ENCODE peak calls at places on chromosomes 2 and 18, in six cellular contexts. W is AG04450, A is HL-60, J is GM20000, R is RWPE1, L is fibroblast of mammary gland. Q is an unnamed sample.

GRCh38 chr18:47898055-47898454 is 32.4 kb downstream of the SMAD2 start:
- DNase-seq in W (no peak), A (no peak), J (no peak), R (no peak), L (no peak), Q (no peak)

GRCh38 chr2:229901819-229902218 is 20.0 kb downstream of the TRIP12 start:
- DNase-seq in W (no peak), A (no peak), J (no peak), R (peak), L (peak), Q (peak)

GRCh38 chr2:128177315-128177714 is 86.3 kb downstream of the UGGT1 start:
- DNase-seq in W (no peak), A (no peak), J (no peak), R (no peak), L (no peak), Q (no peak)

GRCh38 chr2:210315015-210315807 is at the start of gene MYL1:
- DNase-seq in W (no peak), A (no peak), J (no peak), R (no peak), L (no peak), Q (no peak)

GRCh38 chr2:15588329-15588919 is 3.2 kb upstream of the DDX1 start:
- DNase-seq in W (peak), A (no peak), J (peak), R (peak), L (peak), Q (peak)

GRCh38 chr2:72128059-72128842 is 19.4 kb downstream of the CYP26B1 start:
- DNase-seq in W (no peak), A (no peak), J (no peak), R (no peak), L (no peak), Q (no peak)

GRCh38 chr2:83747141-83747540 is 711.9 kb downstream of the SUCLG1 start:
- DNase-seq in W (no peak), A (no peak), J (no peak), R (no peak), L (no peak), Q (no peak)

GRCh38 chr2:145617906-145618305 is 1098.0 kb upstream of the ZEB2 start:
- DNase-seq in W (no peak), A (no peak), J (no peak), R (peak), L (peak), Q (no peak)

GRCh38 chr2:239298126-239298804 is 102.6 kb downstream of the HDAC4 start:
- DNase-seq in W (no peak), A (no peak), J (no peak), R (no peak), L (no peak), Q (no peak)

GRCh38 chr2:175744000-175744399 is 258.1 kb downstream of the LNPK start:
- DNase-seq in W (no peak), A (no peak), J (no peak), R (no peak), L (no peak), Q (no peak)

GRCh38 chr2:207223051-207223450 is 57.3 kb upstream of the KLF7 start:
- DNase-seq in W (peak), A (no peak), J (peak), R (peak), L (peak), Q (no peak)

GRCh38 chr18:12803069-12803936 is 80.7 kb downstream of the PTPN2 start:
- DNase-seq in W (no peak), A (no peak), J (no peak), R (no peak), L (no peak), Q (no peak)

GRCh38 chr2:226247289-226248275 is 552.0 kb downstream of the IRS1 start:
- DNase-seq in W (no peak), A (no peak), J (no peak), R (peak), L (peak), Q (no peak)

GRCh38 chr18:7329036-7329435 is 98.1 kb downstream of the LRRC30 start:
- DNase-seq in W (no peak), A (no peak), J (no peak), R (peak), L (no peak), Q (no peak)

GRCh38 chr2:240435457-240435954 is at the start of gene GPC1:
- DNase-seq in W (no peak), A (peak), J (peak), R (peak), L (peak), Q (peak)

GRCh38 chr2:119435148-119435952 is 3.7 kb downstream of the TMEM37 start:
- DNase-seq in W (no peak), A (no peak), J (no peak), R (no peak), L (no peak), Q (no peak)

GRCh38 chr18:24674236-24675004 is 214.0 kb downstream of the HRH4 start:
- DNase-seq in W (no peak), A (no peak), J (no peak), R (no peak), L (no peak), Q (no peak)

GRCh38 chr2:236679906-236680305 is 110.3 kb downstream of the ACKR3 start:
- DNase-seq in W (no peak), A (no peak), J (no peak), R (peak), L (peak), Q (no peak)

GRCh38 chr2:144458536-144458935 is 61.4 kb downstream of the ZEB2 start:
- DNase-seq in W (no peak), A (no peak), J (no peak), R (no peak), L (no peak), Q (no peak)

GRCh38 chr2:177184606-177185005 is 28.0 kb upstream of the HNRNPA3 start:
- DNase-seq in W (no peak), A (no peak), J (no peak), R (no peak), L (no peak), Q (no peak)

GRCh38 chr18:61998335-61998734 is 105.5 kb upstream of the RNF152 start:
- DNase-seq in W (no peak), A (no peak), J (no peak), R (no peak), L (no peak), Q (no peak)
- TF ChIP-seq CTCF in W (no peak), A (no peak), J (no peak), R (no peak), L (no peak), Q (no peak)

GRCh38 chr18:35581555-35582309 is at the start of gene GALNT1:
- DNase-seq in W (no peak), A (no peak), J (peak), R (no peak), L (no peak), Q (no peak)
- TF ChIP-seq CTCF in W (no peak), A (no peak), J (no peak), R (no peak), L (no peak), Q (no peak)

DNA sequence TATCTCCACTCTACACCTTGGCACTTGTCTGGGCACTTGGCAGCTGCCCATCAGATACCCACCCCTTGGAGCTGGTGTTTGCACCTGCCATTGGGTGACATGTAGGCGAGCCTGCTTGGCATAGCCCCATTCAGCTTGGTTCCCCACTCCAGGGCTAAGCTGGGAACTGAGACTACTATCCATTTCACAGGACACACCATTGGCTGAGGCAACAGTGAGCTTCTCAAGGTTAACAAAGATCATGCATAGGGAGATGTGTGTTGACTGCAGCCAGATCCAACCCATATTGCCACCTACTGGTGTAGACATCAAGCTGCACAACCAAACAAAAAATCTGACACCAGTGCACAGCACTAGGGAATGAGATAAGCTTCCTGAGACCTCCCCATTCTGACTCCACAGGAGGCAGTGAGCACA is 1389.8 kb upstream of the TMEFF2 start:
- DNase-seq in W (no peak), A (no peak), J (peak), R (no peak), L (peak), Q (peak)
- TF ChIP-seq CTCF in W (peak), A (peak), J (peak), R (no peak), L (peak), Q (peak)

GRCh38 chr2:125516496-125517109 is 1139.4 kb upstream of the GYPC start:
- DNase-seq in W (no peak), A (no peak), J (peak), R (peak), L (peak), Q (no peak)
- TF ChIP-seq CTCF in W (peak), A (peak), J (peak), R (peak), L (peak), Q (peak)

GRCh38 chr2:122955761-122956160 is 1069.3 kb upstream of the CNTNAP5 start:
- DNase-seq in W (no peak), A (no peak), J (no peak), R (no peak), L (no peak), Q (no peak)
- TF ChIP-seq CTCF in W (no peak), A (no peak), J (no peak), R (no peak), L (no peak), Q (no peak)

GRCh38 chr2:55314985-55315384 is 46.0 kb upstream of the MTIF2 start:
- DNase-seq in W (no peak), A (no peak), J (no peak), R (no peak), L (no peak), Q (no peak)

GRCh38 chr2:55309441-55309840 is 40.4 kb upstream of the MTIF2 start:
- DNase-seq in W (peak), A (no peak), J (no peak), R (peak), L (peak), Q (no peak)

DNA sequence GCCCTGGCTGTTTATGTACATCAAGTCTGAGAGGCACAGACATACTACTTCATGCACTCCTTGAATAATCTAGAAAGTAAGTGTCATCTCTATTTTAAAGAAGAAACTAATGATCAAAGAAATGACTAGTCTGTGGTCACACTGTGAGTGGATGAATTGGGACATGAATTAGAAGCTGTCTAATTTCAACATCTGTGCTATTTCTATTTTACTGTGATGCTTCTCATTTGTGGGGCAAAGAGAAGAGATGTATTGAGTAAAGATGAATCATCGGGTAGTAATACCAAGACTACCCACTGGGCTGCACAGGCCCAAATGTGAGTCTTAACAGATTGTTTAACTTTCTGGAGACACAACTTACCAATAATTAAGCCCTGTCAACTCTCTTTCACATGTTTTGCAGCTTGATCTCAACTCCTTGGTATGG is 42.4 kb upstream of the MTIF2 start:
- DNase-seq in W (no peak), A (peak), J (peak), R (peak), L (peak), Q (no peak)
- TF ChIP-seq CTCF in W (peak), A (peak), J (no peak), R (no peak), L (peak), Q (peak)

DNA sequence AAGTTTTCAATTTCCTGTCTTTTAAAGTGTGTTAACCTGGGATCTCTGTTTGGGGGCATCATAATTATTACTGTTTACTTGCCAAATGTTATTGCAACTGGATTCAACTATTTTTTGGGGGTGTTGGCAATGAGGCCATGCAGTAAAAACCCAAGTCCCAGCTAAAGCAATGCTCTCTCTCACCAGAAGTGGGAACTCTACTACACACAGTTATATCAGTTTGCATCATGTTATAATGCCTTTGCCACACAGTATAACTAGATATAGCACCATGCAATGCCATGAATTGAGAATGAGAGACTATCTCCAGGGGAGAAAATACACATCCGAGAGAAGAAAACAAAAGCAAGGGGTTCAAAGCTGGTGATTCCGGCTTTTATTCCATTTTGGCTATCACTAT is 79.0 kb downstream of the GCA start:
- DNase-seq in W (no peak), A (no peak), J (no peak), R (no peak), L (no peak), Q (no peak)
- TF ChIP-seq CTCF in W (no peak), A (no peak), J (no peak), R (no peak), L (no peak), Q (no peak)

GRCh38 chr2:113227290-113227689 is 51.4 kb downstream of the PAX8 start:
- DNase-seq in W (no peak), A (no peak), J (no peak), R (no peak), L (no peak), Q (no peak)
- TF ChIP-seq CTCF in W (no peak), A (no peak), J (no peak), R (no peak), L (no peak), Q (no peak)

GRCh38 chr18:63515279-63515678 is 26.9 kb upstream of the SERPINB12 start:
- DNase-seq in W (no peak), A (no peak), J (no peak), R (no peak), L (no peak), Q (no peak)
- TF ChIP-seq CTCF in W (peak), A (no peak), J (no peak), R (no peak), L (peak), Q (no peak)

DNA sequence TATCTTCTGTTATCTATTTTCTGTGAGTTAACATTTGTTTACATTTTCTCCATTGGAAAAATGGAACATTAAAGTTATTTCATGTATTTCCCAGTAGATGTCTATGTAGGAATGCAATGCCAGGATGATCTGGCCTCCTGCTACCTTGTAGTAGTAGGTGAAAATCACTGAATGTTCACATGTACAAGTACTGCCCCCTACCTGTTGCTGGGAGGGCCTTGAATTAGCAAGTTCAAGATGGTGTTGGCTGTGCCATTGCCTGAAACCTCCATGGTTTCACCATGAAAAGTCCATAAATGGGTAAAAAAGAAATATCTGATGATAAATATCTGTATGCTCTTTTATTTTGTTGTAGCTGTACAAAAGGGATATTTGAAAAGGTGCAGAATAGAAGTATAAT is 30.7 kb downstream of the XRCC5 start:
- DNase-seq in W (no peak), A (no peak), J (peak), R (no peak), L (no peak), Q (peak)
- TF ChIP-seq CTCF in W (no peak), A (no peak), J (no peak), R (no peak), L (peak), Q (peak)

Q was measured in Calu3.